ENCODE peak calls at places on chromosomes 5 and 9, in six cellular contexts. N is activated T-helper 9 cell treated with anti-CD3 and anti-CD28 coated beads, Interleukin-2, amount 50 U/mL, for 16 hours; K is uterus; Q is lower leg skin; G is epithelial cell of esophagus; S is head of caudate nucleus. D is an unnamed sample.

GRCh38 chr9:89137548-89138462 is 40.8 kb downstream of the SHC3 start:
- DNase-seq in N (no peak), K (peak; percentile 74), Q (peak; percentile 86), G (peak; percentile 93), S (peak; percentile 63), D (peak; percentile 90)

GRCh38 chr5:50744761-50745160 is 78.3 kb downstream of the PARP8 start:
- DNase-seq in N (no peak), K (no peak), Q (no peak), G (peak; percentile 4), S (no peak), D (peak; percentile 13)

GRCh38 chr9:4618700-4619099 is 43.4 kb upstream of the PLPP6 start:
- DNase-seq in N (no peak), K (no peak), Q (no peak), G (no peak), S (no peak), D (no peak)

GRCh38 chr5:96861044-96861443 is 15.3 kb upstream of the ERAP2 start:
- DNase-seq in N (no peak), K (no peak), Q (no peak), G (no peak), S (no peak), D (no peak)

GRCh38 chr9:112844771-112845542 is 45.7 kb downstream of the SLC46A2 start:
- DNase-seq in N (peak; percentile 62), K (peak; percentile 83), Q (peak; percentile 68), G (peak; percentile 70), S (peak; percentile 83), D (peak; percentile 54)

GRCh38 chr5:176902911-176903664 is 3.9 kb upstream of the HK3 start:
- DNase-seq in N (no peak), K (no peak), Q (no peak), G (no peak), S (no peak), D (no peak)

GRCh38 chr9:89685698-89686097 is 80.9 kb downstream of the GADD45G start:
- DNase-seq in N (no peak), K (no peak), Q (no peak), G (no peak), S (no peak), D (no peak)

GRCh38 chr5:66986009-66986408 is 210.6 kb downstream of the CD180 start:
- DNase-seq in N (no peak), K (no peak), Q (no peak), G (no peak), S (no peak), D (no peak)

GRCh38 chr5:34494111-34494755 is 161.9 kb upstream of the RAI14 start:
- DNase-seq in N (no peak), K (no peak), Q (no peak), G (peak; percentile 39), S (no peak), D (no peak)

GRCh38 chr5:110909415-110909814 is 162.1 kb upstream of the TSLP start:
- DNase-seq in N (no peak), K (no peak), Q (no peak), G (no peak), S (no peak), D (no peak)

GRCh38 chr5:79263290-79263689 is 27.4 kb downstream of the JMY start:
- DNase-seq in N (no peak), K (no peak), Q (no peak), G (no peak), S (no peak), D (no peak)

GRCh38 chr5:25119654-25120053 is 474.9 kb upstream of the CDH10 start:
- DNase-seq in N (no peak), K (no peak), Q (no peak), G (no peak), S (no peak), D (no peak)

GRCh38 chr5:155554500-155554899 is 540.9 kb downstream of the KIF4B start:
- DNase-seq in N (no peak), K (no peak), Q (no peak), G (peak; percentile 43), S (no peak), D (peak; percentile 20)

GRCh38 chr9:132406554-132407122 is at the start of gene TTF1:
- DNase-seq in N (peak; percentile 90), K (peak; percentile 87), Q (peak; percentile 84), G (peak; percentile 91), S (peak; percentile 93), D (peak; percentile 79)

GRCh38 chr5:22044229-22044628 is 808.9 kb downstream of the CDH12 start:
- DNase-seq in N (no peak), K (no peak), Q (no peak), G (no peak), S (no peak), D (no peak)

GRCh38 chr9:124042168-124042775 is 30.7 kb downstream of the LHX2 start:
- DNase-seq in N (no peak), K (no peak), Q (peak; percentile 26), G (no peak), S (no peak), D (no peak)

D was measured in mammary epithelial cell.